ENCODE peak calls at places on chromosomes 11 and 22, in four cellular contexts. Y is thoracic aorta, J is lower leg skin, Q is body of pancreas. Z is an unnamed sample.

GRCh38 chr22:29994027-29994715 is 86.1 kb upstream of the HORMAD2 start:
- DNase-seq in Y (no peak), Q (no peak), J (no peak), Z (no peak)

GRCh38 chr11:79025622-79026021 is 415.2 kb downstream of the TENM4 start:
- DNase-seq in J (no peak), Q (no peak), Y (no peak), Z (no peak)

GRCh38 chr11:63635762-63636465 is 21.7 kb upstream of the PLAAT3 start:
- DNase-seq in J (no peak), Y (no peak), Q (peak; percentile 69), Z (peak; percentile 70)

GRCh38 chr11:119284344-119285157 is 32.4 kb downstream of the MCAM start:
- DNase-seq in Y (no peak), J (no peak), Q (no peak), Z (peak; percentile 66)

GRCh38 chr22:41925783-41926460 is 684 bp downstream of the TNFRSF13C start:
- DNase-seq in Q (peak; percentile 83), Y (no peak), J (peak; percentile 91), Z (peak; percentile 72)

GRCh38 chr11:36672815-36673450 is 74.9 kb upstream of the RAG2 start:
- DNase-seq in J (no peak), Q (peak; percentile 13), Y (no peak), Z (peak; percentile 17)

GRCh38 chr11:17412488-17413180 is 24.2 kb upstream of the KCNJ11 start:
- DNase-seq in Y (no peak), J (no peak), Q (no peak), Z (no peak)

GRCh38 chr22:40324468-40325305 is 21.6 kb upstream of the ADSL start:
- DNase-seq in Y (no peak), J (no peak), Q (no peak), Z (no peak)

GRCh38 chr11:107494036-107494435 is 36.4 kb upstream of the CWF19L2 start:
- DNase-seq in Q (no peak), Y (no peak), J (no peak), Z (no peak)

GRCh38 chr11:122215244-122215992 is 99.4 kb upstream of the BLID start:
- DNase-seq in Y (peak; percentile 36), Q (peak; percentile 80), J (peak; percentile 94), Z (peak; percentile 60)

GRCh38 chr11:22730319-22730718 is 63.9 kb downstream of the GAS2 start:
- DNase-seq in Y (no peak), J (no peak), Q (no peak), Z (peak; percentile 6)

GRCh38 chr11:62390727-62391126 is 28.1 kb upstream of the SCGB1A1 start:
- DNase-seq in Y (no peak), J (no peak), Q (no peak), Z (no peak)
- TF ChIP-seq CTCF in Y (no peak), J (no peak), Q (no peak), Z (no peak)

GRCh38 chr11:26512196-26512595 is 59.9 kb downstream of the MUC15 start:
- DNase-seq in Q (no peak), Y (no peak), J (no peak), Z (no peak)
- TF ChIP-seq CTCF in Q (no peak), Y (no peak), J (no peak), Z (no peak)

DNA sequence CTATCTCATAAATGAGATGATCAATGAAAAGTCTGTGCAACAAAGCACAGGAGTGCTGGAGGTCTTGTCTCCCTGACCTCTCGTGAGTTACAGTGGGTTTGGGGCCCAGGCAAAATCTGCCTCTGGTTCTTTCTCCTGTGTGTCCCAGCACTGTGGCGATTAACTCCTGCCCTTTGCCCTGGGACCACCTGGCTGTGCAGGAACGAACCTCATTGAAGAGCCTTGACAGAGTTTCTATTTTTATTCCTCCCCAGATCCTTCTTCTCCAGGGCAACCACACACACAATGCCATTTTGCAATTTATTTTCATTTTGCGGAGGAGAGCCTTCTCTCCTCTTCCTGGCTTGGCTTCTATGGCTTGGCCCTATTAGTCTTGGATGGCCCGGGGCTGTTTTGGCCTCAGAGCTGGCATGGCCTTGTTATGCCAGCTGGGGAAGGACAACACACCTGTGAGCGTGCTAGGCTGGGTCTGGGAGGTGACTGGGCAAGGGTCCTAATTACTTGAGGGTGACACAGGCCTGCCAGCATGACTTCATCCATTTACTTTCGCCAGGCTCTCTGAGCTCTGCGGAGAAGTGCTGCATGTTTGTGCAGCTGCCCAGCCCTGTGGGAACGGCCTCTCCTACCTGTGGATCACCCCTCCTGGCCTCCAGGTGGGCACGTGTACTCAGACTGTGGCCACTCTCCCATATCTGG is 153.8 kb downstream of the SNX19 start:
- DNase-seq in J (no peak), Y (no peak), Q (peak; percentile 84), Z (no peak)
- TF ChIP-seq CTCF in J (no peak), Y (no peak), Q (no peak), Z (no peak)

GRCh38 chr22:28822930-28823481 is 22.6 kb upstream of the XBP1 start:
- DNase-seq in Q (peak; percentile 75), Y (no peak), J (no peak), Z (no peak)
- TF ChIP-seq CTCF in Q (no peak), Y (no peak), J (no peak), Z (no peak)